ENCODE peak calls at places on chromosomes 2 and 18, in four cellular contexts. E is HCT116, G is K562, T is GM12878. W is an unnamed sample.

GRCh38 chr2:238439093-238439849 is 12.5 kb downstream of the ASB1 start:
- DNase-seq in T (no peak), G (no peak), E (peak; percentile 97), W (no peak)

GRCh38 chr2:99776521-99777265 is 286.9 kb upstream of the REV1 start:
- DNase-seq in E (no peak), T (no peak), G (no peak), W (no peak)

GRCh38 chr2:144256996-144257707 is 262.8 kb downstream of the ZEB2 start:
- DNase-seq in G (no peak), T (no peak), E (no peak), W (no peak)

GRCh38 chr18:65846107-65846506 is 95.3 kb downstream of the CDH7 start:
- DNase-seq in G (no peak), E (no peak), T (no peak), W (no peak)

GRCh38 chr2:20012282-20013060 is at the start of gene MATN3:
- DNase-seq in E (no peak), T (no peak), G (peak; percentile 20), W (peak; percentile 68)

GRCh38 chr2:75278314-75278713 is 79.0 kb upstream of the TACR1 start:
- DNase-seq in G (no peak), E (no peak), T (no peak), W (no peak)

GRCh38 chr2:23926289-23926749 is 604 bp downstream of the ATAD2B start:
- DNase-seq in E (no peak), T (no peak), G (peak; percentile 48), W (no peak)

GRCh38 chr2:31442376-31442775 is 27.8 kb upstream of the XDH start:
- DNase-seq in E (no peak), G (no peak), T (no peak), W (no peak)

GRCh38 chr2:44572196-44572900 is 210.6 kb downstream of the CAMKMT start:
- DNase-seq in G (no peak), T (no peak), E (no peak), W (no peak)

GRCh38 chr18:59271606-59272220 is 1.5 kb downstream of the RAX start:
- DNase-seq in G (no peak), T (no peak), E (no peak), W (no peak)

GRCh38 chr2:111662039-111662740 is 221.8 kb downstream of the ANAPC1 start:
- DNase-seq in E (no peak), G (no peak), T (no peak), W (no peak)

GRCh38 chr2:214077727-214078126 is 333.1 kb upstream of the VWC2L start:
- DNase-seq in G (no peak), T (no peak), E (no peak), W (no peak)

GRCh38 chr2:177175917-177176668 is 36.5 kb upstream of the HNRNPA3 start:
- DNase-seq in G (no peak), E (no peak), T (no peak), W (peak; percentile 70)

GRCh38 chr2:167294775-167295140 is 406.5 kb downstream of the XIRP2 start:
- DNase-seq in E (no peak), G (no peak), T (no peak), W (no peak)

GRCh38 chr18:44741551-44741950 is 60.9 kb downstream of the SETBP1 start:
- DNase-seq in G (no peak), T (no peak), E (no peak), W (no peak)

GRCh38 chr2:44351088-44351487 is 10.2 kb downstream of the PREPL start:
- DNase-seq in E (no peak), G (no peak), T (no peak), W (no peak)

GRCh38 chr2:46488389-46488788 is 9.0 kb downstream of the TMEM247 start:
- DNase-seq in T (no peak), G (no peak), E (no peak), W (no peak)

GRCh38 chr2:187313831-187314230 is 134.2 kb downstream of the CALCRL start:
- DNase-seq in E (no peak), T (no peak), G (no peak), W (no peak)

GRCh38 chr2:36335597-36335996 is 20.0 kb upstream of the CRIM1 start:
- DNase-seq in T (no peak), G (no peak), E (no peak), W (no peak)

GRCh38 chr18:48814490-48815181 is 136.1 kb downstream of the SMAD7 start:
- DNase-seq in E (no peak), T (no peak), G (no peak), W (no peak)

GRCh38 chr2:31430439-31431165 is 16.1 kb upstream of the XDH start:
- DNase-seq in T (no peak), G (no peak), E (no peak), W (no peak)

GRCh38 chr2:84249140-84249539 is 209.9 kb downstream of the SUCLG1 start:
- DNase-seq in E (no peak), T (no peak), G (no peak), W (no peak)

GRCh38 chr2:198102120-198102519 is 297.7 kb downstream of the PLCL1 start:
- DNase-seq in T (no peak), E (no peak), G (no peak), W (no peak)

GRCh38 chr2:42893047-42893758 is 100.8 kb upstream of the HAAO start:
- DNase-seq in G (no peak), E (no peak), T (no peak), W (peak; percentile 26)

GRCh38 chr2:197011777-197012641 is 85.5 kb upstream of the PGAP1 start:
- DNase-seq in E (peak; percentile 42), G (peak; percentile 49), T (no peak), W (peak; percentile 57)

DNA sequence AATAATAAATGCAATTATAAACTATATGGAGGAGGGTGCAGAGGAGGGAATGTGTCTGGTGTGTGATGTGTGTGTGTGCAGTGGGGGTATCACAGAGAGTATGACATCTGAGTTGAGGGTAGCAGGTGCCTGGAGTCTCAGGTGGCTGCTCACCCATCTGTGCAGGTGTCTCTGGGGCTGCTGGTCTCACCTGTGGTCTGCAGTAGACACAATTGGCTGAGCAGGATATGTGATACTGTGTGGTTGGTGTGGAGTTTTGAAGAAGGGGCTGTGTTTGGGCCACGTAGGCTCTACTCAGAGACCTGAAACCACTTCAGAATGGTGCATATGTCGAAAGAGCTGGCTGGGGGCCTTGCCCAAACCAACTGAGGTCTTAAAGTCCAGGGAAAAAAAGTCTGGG is 17.0 kb downstream of the FABP1 start:
- DNase-seq in G (no peak), E (no peak), T (no peak), W (no peak)
- TF ChIP-seq SRF in G (no peak), E (no peak), T (no peak), W (no peak)

DNA sequence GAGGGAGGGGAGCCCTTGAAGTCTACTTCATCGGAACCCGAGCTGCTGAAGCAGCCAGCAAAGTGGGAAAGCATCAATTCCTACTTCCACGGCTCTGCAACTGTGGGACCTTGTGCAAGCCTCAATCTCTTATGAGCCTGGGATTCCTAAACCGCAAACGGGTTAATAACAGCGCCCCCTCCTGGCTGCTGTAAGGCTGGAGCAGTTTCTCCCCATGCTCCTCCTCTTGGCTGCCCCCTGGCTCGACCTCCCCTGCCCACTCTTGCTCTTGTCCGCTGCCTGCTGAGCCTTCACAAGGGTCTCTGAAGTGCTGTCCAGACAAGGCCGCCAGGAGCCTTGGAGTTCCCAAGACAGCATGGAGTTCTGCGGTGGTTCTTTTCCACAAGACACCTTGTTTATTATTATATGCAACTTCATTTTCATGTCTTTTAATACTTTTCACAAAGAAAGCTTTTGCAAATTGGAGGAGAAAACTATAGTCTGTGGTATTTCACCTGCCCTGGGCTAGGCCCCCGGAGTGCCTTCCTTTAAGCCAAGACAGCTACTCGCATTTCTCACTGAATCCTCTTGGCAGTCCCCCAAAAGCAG is 157.2 kb downstream of the DDX1 start:
- DNase-seq in E (peak; percentile 55), G (peak; percentile 78), T (no peak), W (peak; percentile 62)
- TF ChIP-seq SRF in E (no peak), G (no peak), T (no peak), W (no peak)

DNA sequence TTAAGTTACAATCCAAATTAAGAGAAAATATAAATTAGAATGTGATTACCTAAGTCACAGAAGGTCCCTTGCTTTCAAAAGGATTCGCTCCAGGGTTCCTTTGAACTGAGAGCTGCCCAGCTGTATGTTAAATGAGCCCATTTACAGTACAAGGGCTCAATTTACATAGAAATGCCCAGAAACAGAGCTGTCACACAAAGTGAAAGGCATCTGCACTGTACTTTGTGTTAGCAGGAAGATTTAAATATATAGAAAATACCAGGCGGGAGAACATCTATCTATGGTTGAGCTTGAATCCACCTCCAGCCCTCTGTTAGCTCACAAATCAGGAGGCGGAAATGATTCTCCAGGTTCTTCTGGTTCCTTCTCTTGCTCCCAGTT is 272.9 kb downstream of the PAX3 start:
- DNase-seq in E (no peak), G (no peak), T (no peak), W (no peak)
- TF ChIP-seq SRF in E (no peak), G (no peak), T (no peak), W (no peak)

GRCh38 chr2:148596033-148596432 is 48.5 kb upstream of the EPC2 start:
- DNase-seq in T (no peak), G (no peak), E (no peak), W (no peak)
- TF ChIP-seq SRF in T (no peak), G (no peak), E (no peak), W (no peak)

GRCh38 chr2:33492735-33493134 is 16.3 kb downstream of the RASGRP3 start:
- DNase-seq in T (no peak), E (no peak), G (no peak), W (no peak)
- TF ChIP-seq SRF in T (no peak), E (no peak), G (no peak), W (no peak)

DNA sequence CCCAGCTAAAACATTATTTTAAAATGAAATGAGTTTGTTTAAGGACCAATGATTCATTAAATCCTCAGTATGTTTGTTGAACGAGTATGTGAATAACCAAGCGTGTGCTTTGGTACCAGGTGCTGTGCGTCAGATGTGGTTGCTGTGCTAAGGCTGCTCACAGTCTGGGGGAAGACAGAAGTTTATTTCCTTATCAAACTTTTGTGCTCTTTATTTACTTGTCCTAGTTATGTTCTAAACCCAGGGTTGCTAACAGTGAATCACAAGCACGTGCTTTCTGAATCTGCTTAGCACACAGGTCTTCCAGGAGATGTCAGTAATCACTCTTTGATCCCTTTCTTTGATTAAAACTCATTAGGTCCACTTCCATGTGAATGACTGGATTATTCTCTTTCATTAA is 37.0 kb downstream of the RAPGEF4 start:
- DNase-seq in G (no peak), E (no peak), T (no peak), W (no peak)
- TF ChIP-seq SRF in G (no peak), E (no peak), T (no peak), W (no peak)

GRCh38 chr18:56952026-56952425 is 194.9 kb upstream of the BOD1L2 start:
- DNase-seq in T (no peak), E (no peak), G (peak; percentile 3), W (no peak)
- TF ChIP-seq SRF in T (no peak), E (no peak), G (no peak), W (no peak)

W was measured in HepG2.